ENCODE peak calls at places on chromosomes 5 and 9, in nine cellular contexts. A is lung; F is kidney glomerular epithelial cell; V is stimulated activated naive CD8-positive, alpha-beta T cell treated with anti-CD3 and anti-CD28 coated beads, Interleukin-15, amount 100 ng/mL, for 72 hours; T is neuronal stem cell; Q is heart right ventricle; Z is stimulated activated CD4-positive, alpha-beta T cell treated with anti-CD3 and anti-CD28 coated beads, Interleukin-2, amount 100 ng/mL, for 4 hours; D is SW480; Y is astrocyte of the spinal cord. E is an unnamed sample.
A peak's percentile ranks its signal among the peaks of the same experiment; 100 is the strongest.

GRCh38 chr5:147101654-147102053 is 133.2 kb upstream of the STK32A start:
- DNase-seq in A (no peak), F (no peak), V (no peak), T (no peak), Q (no peak), Z (no peak), D (no peak), Y (peak; percentile 27), E (no peak)

GRCh38 chr9:109171926-109172325 is 4.9 kb upstream of the FRRS1L start:
- DNase-seq in A (no peak), F (no peak), V (no peak), T (no peak), Q (no peak), Z (no peak), D (no peak), Y (peak; percentile 49), E (no peak)

GRCh38 chr5:133581348-133581747 is 31.0 kb downstream of the FSTL4 start:
- DNase-seq in A (no peak), F (no peak), V (no peak), T (no peak), Q (no peak), Z (no peak), D (no peak), Y (no peak), E (no peak)

GRCh38 chr9:74858753-74859414 is 28.8 kb downstream of the TRPM6 start:
- DNase-seq in A (no peak), F (no peak), V (no peak), T (no peak), Q (no peak), Z (no peak), D (no peak), Y (no peak), E (no peak)

GRCh38 chr5:337565-338130 is 16.1 kb downstream of the AHRR start:
- DNase-seq in A (no peak), F (no peak), V (no peak), T (no peak), Q (no peak), Z (no peak), D (peak; percentile 86), Y (peak; percentile 45), E (no peak)

GRCh38 chr9:128293091-128293490 is 17.0 kb downstream of the SWI5 start:
- DNase-seq in A (no peak), F (no peak), V (no peak), T (no peak), Q (no peak), Z (no peak), D (no peak), Y (no peak), E (no peak)

GRCh38 chr5:72440207-72440638 is 67.0 kb downstream of the ZNF366 start:
- DNase-seq in A (no peak), F (no peak), V (no peak), T (no peak), Q (no peak), Z (no peak), D (no peak), Y (no peak), E (no peak)

GRCh38 chr9:121105531-121105930 is 30.8 kb downstream of the CNTRL start:
- DNase-seq in A (no peak), F (no peak), V (no peak), T (no peak), Q (no peak), Z (no peak), D (no peak), Y (no peak), E (no peak)

GRCh38 chr9:119375892-119376291 is 6.7 kb upstream of the BRINP1 start:
- DNase-seq in A (no peak), F (peak; percentile 3), V (no peak), T (peak; percentile 27), Q (no peak), Z (no peak), D (peak; percentile 38), Y (no peak), E (no peak)